ENCODE peak calls at places on chromosomes 7 and 10, in four cellular contexts. One of them, this sample, is unnamed.

GRCh38 chr10:79274279-79275104 is 72.8 kb upstream of the PPIF start:
- DNase-seq in IMR-90: no peak
- DNase-seq in endodermal cell: no peak
- DNase-seq in BJ: peak; percentile 42
- DNase-seq in this sample: no peak

GRCh38 chr10:110824660-110825059 is 47.1 kb upstream of the PDCD4 start:
- DNase-seq in BJ: no peak
- DNase-seq in IMR-90: no peak
- DNase-seq in endodermal cell: no peak
- DNase-seq in this sample: no peak

GRCh38 chr7:112721395-112721794 is 68.8 kb downstream of the TMEM168 start:
- DNase-seq in BJ: no peak
- DNase-seq in endodermal cell: no peak
- DNase-seq in IMR-90: no peak
- DNase-seq in this sample: no peak

GRCh38 chr7:39741942-39742623 is 118.7 kb downstream of the RALA start:
- DNase-seq in endodermal cell: peak; percentile 97
- DNase-seq in IMR-90: peak; percentile 41
- DNase-seq in BJ: no peak
- DNase-seq in this sample: peak; percentile 83

GRCh38 chr10:59580257-59580863 is 129.3 kb downstream of the SLC16A9 start:
- DNase-seq in IMR-90: peak; percentile 58
- DNase-seq in endodermal cell: no peak
- DNase-seq in BJ: no peak
- DNase-seq in this sample: peak; percentile 50

GRCh38 chr10:133422821-133423771 is 1.3 kb downstream of the SPRN start:
- DNase-seq in IMR-90: no peak
- DNase-seq in endodermal cell: peak; percentile 66
- DNase-seq in BJ: no peak
- DNase-seq in this sample: no peak

GRCh38 chr10:97714401-97715258 is 1.1 kb downstream of the MARVELD1 start:
- DNase-seq in BJ: no peak
- DNase-seq in IMR-90: peak; percentile 71
- DNase-seq in endodermal cell: peak; percentile 90
- DNase-seq in this sample: peak; percentile 75

GRCh38 chr10:30435068-30435422 is 1.1 kb downstream of the MAP3K8 start:
- DNase-seq in IMR-90: peak; percentile 52
- DNase-seq in endodermal cell: peak; percentile 62
- DNase-seq in BJ: no peak
- DNase-seq in this sample: no peak

GRCh38 chr10:49758249-49758930 is 3.7 kb downstream of the OGDHL start:
- DNase-seq in IMR-90: no peak
- DNase-seq in endodermal cell: peak; percentile 38
- DNase-seq in BJ: no peak
- DNase-seq in this sample: no peak

GRCh38 chr10:30819306-30820190 is 190.0 kb upstream of the LYZL2 start:
- DNase-seq in endodermal cell: no peak
- DNase-seq in BJ: peak; percentile 50
- DNase-seq in IMR-90: peak; percentile 88
- DNase-seq in this sample: no peak

GRCh38 chr10:3043512-3044368 is 23.6 kb upstream of the PFKP start:
- DNase-seq in endodermal cell: peak; percentile 89
- DNase-seq in IMR-90: peak; percentile 80
- DNase-seq in BJ: no peak
- DNase-seq in this sample: peak; percentile 63
- TF ChIP-seq CTCF in endodermal cell: peak; percentile 94
- TF ChIP-seq CTCF in IMR-90: peak; percentile 96
- TF ChIP-seq CTCF in BJ: peak; percentile 86
- TF ChIP-seq CTCF in this sample: peak; percentile 79

GRCh38 chr7:73473636-73474035 is 40.1 kb downstream of the FZD9 start:
- DNase-seq in endodermal cell: no peak
- DNase-seq in IMR-90: no peak
- DNase-seq in BJ: no peak
- DNase-seq in this sample: no peak
- H3K4me3 ChIP-seq in endodermal cell: no peak overlapping the region
- H3K4me3 ChIP-seq in IMR-90: no peak overlapping the region
- H3K4me3 ChIP-seq in BJ: no peak overlapping the region
- H3K4me3 ChIP-seq in this sample: no peak overlapping the region

GRCh38 chr10:100826661-100826982 is 81.2 kb downstream of the PAX2 start:
- DNase-seq in BJ: no peak
- DNase-seq in IMR-90: no peak
- DNase-seq in endodermal cell: no peak
- DNase-seq in this sample: no peak
- H3K27me3 ChIP-seq in BJ: peaks cover 58% of the 10 kb centered on the region
- H3K27me3 ChIP-seq in IMR-90: peaks cover 90% of the 10 kb centered on the region
- H3K27me3 ChIP-seq in endodermal cell: peaks cover 100% of the 10 kb centered on the region
- H3K27me3 ChIP-seq in this sample: peaks cover 65% of the 10 kb centered on the region

GRCh38 chr7:32072397-32072796 is 2.2 kb upstream of the PDE1C start:
- DNase-seq in IMR-90: no peak
- DNase-seq in BJ: no peak
- DNase-seq in endodermal cell: no peak
- DNase-seq in this sample: no peak
- TF ChIP-seq CTCF in IMR-90: peak; percentile 21
- TF ChIP-seq CTCF in BJ: peak; percentile 36
- TF ChIP-seq CTCF in endodermal cell: peak; percentile 41
- TF ChIP-seq CTCF in this sample: no peak

DNA sequence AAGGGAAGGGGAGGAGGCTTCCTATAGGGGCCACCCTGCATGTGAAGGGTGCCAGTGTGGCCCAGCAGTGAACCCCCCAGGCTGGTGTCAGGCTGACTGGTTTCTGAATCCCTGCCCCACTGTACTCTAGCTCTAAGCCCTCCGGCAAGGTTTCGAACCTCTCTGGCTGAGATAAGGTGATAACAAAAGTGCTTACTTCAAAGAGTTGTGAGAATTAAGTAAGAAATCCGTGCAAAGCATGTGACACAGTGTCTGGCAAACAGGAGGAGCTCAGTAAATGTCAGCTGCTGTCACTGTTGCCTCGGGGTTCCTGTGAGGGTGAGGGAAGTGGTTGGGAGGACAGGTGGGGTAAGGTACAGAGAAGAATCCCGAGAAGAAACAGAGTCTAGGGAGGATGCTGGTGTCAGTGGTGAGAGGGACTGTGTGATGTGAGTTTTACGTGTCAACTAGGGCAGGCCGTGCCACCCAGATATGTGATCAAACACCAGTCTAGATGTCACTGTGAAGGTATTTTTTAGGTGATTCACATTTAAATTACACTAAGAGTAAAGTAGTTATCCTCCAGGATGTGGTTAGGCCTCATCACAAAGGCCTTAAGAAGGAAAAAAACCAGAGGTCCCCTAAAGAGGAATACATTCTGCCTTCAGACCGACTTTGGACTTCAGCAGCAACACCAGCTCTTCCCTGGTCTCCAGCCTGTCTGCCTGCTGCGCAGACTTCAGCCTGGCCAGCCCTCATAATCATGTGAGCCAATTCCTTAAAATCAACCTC is 64.4 kb downstream of the BPGM start:
- DNase-seq in IMR-90: peak; percentile 43
- DNase-seq in endodermal cell: no peak
- DNase-seq in BJ: no peak
- DNase-seq in this sample: peak; percentile 33
- H3K4me3 ChIP-seq in IMR-90: no peak overlapping the region
- H3K4me3 ChIP-seq in endodermal cell: no peak overlapping the region
- H3K4me3 ChIP-seq in BJ: no peak overlapping the region
- H3K4me3 ChIP-seq in this sample: no peak overlapping the region

DNA sequence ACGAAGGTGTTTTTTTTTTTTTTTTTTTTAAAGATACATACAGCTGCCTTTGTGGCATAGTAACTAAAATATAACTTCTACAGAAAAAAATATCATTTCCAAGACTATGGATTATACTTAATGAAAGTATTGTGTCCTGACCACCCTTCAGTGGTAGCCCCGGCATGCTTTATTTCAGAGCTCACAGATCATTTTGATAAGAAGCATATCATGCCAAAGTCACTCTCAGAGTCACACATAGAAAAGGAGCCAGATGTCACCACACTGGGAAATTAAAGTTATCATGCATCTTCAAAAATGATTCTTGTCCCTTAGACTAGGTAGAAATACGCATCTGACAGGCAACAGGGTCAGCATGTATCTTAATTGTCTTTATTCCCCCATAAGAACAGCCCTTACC is 3.0 kb downstream of the ADARB2 start:
- DNase-seq in BJ: no peak
- DNase-seq in IMR-90: no peak
- DNase-seq in endodermal cell: no peak
- DNase-seq in this sample: no peak
- H3K27me3 ChIP-seq in BJ: no peaks in the 10 kb centered on the region
- H3K27me3 ChIP-seq in IMR-90: no peaks in the 10 kb centered on the region
- H3K27me3 ChIP-seq in endodermal cell: peaks cover 48% of the 10 kb centered on the region
- H3K27me3 ChIP-seq in this sample: peaks cover 23% of the 10 kb centered on the region

GRCh38 chr10:90289037-90289436 is 568.8 kb downstream of the HTR7 start:
- DNase-seq in IMR-90: peak; percentile 46
- DNase-seq in BJ: no peak
- DNase-seq in endodermal cell: no peak
- DNase-seq in this sample: peak; percentile 61

GRCh38 chr10:90286941-90287340 is 570.9 kb downstream of the HTR7 start:
- DNase-seq in BJ: no peak
- DNase-seq in endodermal cell: no peak
- DNase-seq in IMR-90: no peak
- DNase-seq in this sample: no peak

GRCh38 chr10:90293629-90294028 is 564.2 kb downstream of the HTR7 start:
- DNase-seq in BJ: no peak
- DNase-seq in endodermal cell: no peak
- DNase-seq in IMR-90: no peak
- DNase-seq in this sample: no peak

GRCh38 chr10:90286406-90286805 is 571.4 kb downstream of the HTR7 start:
- DNase-seq in IMR-90: no peak
- DNase-seq in endodermal cell: no peak
- DNase-seq in BJ: no peak
- DNase-seq in this sample: no peak

GRCh38 chr10:90288403-90288933 is 569.4 kb downstream of the HTR7 start:
- DNase-seq in endodermal cell: peak; percentile 46
- DNase-seq in BJ: no peak
- DNase-seq in IMR-90: peak; percentile 61
- DNase-seq in this sample: peak; percentile 42
- TF ChIP-seq CTCF in endodermal cell: peak; percentile 64
- TF ChIP-seq CTCF in BJ: peak; percentile 53
- TF ChIP-seq CTCF in IMR-90: peak; percentile 69
- TF ChIP-seq CTCF in this sample: peak; percentile 20

GRCh38 chr7:15647309-15647708 is 39.2 kb downstream of the MEOX2 start:
- DNase-seq in BJ: no peak
- DNase-seq in IMR-90: no peak
- DNase-seq in endodermal cell: no peak
- DNase-seq in this sample: no peak

GRCh38 chr7:15648461-15648961 is 38.0 kb downstream of the MEOX2 start:
- DNase-seq in BJ: no peak
- DNase-seq in endodermal cell: no peak
- DNase-seq in IMR-90: no peak
- DNase-seq in this sample: no peak

GRCh38 chr7:15651693-15652092 is 34.8 kb downstream of the MEOX2 start:
- DNase-seq in IMR-90: no peak
- DNase-seq in endodermal cell: no peak
- DNase-seq in BJ: no peak
- DNase-seq in this sample: no peak

GRCh38 chr7:15652776-15653290 is 33.6 kb downstream of the MEOX2 start:
- DNase-seq in IMR-90: no peak
- DNase-seq in BJ: no peak
- DNase-seq in endodermal cell: no peak
- DNase-seq in this sample: peak; percentile 60
- H3K4me3 ChIP-seq in IMR-90: no peak overlapping the region
- H3K4me3 ChIP-seq in BJ: no peak overlapping the region
- H3K4me3 ChIP-seq in endodermal cell: no peak overlapping the region
- H3K4me3 ChIP-seq in this sample: no peak overlapping the region

GRCh38 chr7:151273646-151274375 is 25.3 kb upstream of the SMARCD3 start:
- DNase-seq in endodermal cell: no peak
- DNase-seq in BJ: no peak
- DNase-seq in IMR-90: no peak
- DNase-seq in this sample: no peak

GRCh38 chr7:151272877-151273276 is 24.4 kb upstream of the SMARCD3 start:
- DNase-seq in IMR-90: no peak
- DNase-seq in BJ: no peak
- DNase-seq in endodermal cell: peak; percentile 42
- DNase-seq in this sample: no peak

GRCh38 chr7:151275813-151276577 is 27.5 kb upstream of the SMARCD3 start:
- DNase-seq in endodermal cell: peak; percentile 83
- DNase-seq in BJ: no peak
- DNase-seq in IMR-90: no peak
- DNase-seq in this sample: no peak

GRCh38 chr7:151274936-151275812 is 26.7 kb upstream of the SMARCD3 start:
- DNase-seq in IMR-90: no peak
- DNase-seq in BJ: no peak
- DNase-seq in endodermal cell: peak; percentile 56
- DNase-seq in this sample: peak; percentile 10

DNA sequence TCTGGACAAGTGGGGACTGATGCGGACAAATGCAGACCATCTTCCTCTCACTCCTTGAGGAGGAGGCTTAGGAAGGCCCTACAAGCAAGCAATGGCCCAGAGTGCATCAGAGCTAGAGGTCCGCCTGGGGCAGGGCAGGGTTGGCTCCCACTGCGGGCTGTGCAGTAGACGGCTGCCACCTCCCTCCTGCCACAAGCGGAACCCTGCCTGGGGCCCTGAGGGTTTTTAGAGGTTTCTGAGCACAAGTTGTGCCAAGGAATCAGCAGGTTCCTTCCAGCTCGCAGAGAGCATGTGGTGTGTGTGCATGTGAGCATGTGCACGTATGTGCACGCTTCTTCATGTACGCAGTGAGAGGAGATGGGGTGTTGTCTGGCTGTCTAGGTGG is 25.9 kb upstream of the SMARCD3 start:
- DNase-seq in BJ: no peak
- DNase-seq in IMR-90: no peak
- DNase-seq in endodermal cell: no peak
- DNase-seq in this sample: no peak
- H3K27me3 ChIP-seq in BJ: peaks cover 1% of the 10 kb centered on the region
- H3K27me3 ChIP-seq in IMR-90: peaks cover 8% of the 10 kb centered on the region
- H3K27me3 ChIP-seq in endodermal cell: no peaks in the 10 kb centered on the region
- H3K27me3 ChIP-seq in this sample: no peaks in the 10 kb centered on the region

GRCh38 chr7:129611246-129612111 is at the start of gene NRF1:
- DNase-seq in BJ: peak; percentile 41
- DNase-seq in IMR-90: peak; percentile 89
- DNase-seq in endodermal cell: peak; percentile 94
- DNase-seq in this sample: peak; percentile 75
- TF ChIP-seq CTCF in BJ: no peak
- TF ChIP-seq CTCF in IMR-90: peak; percentile 25
- TF ChIP-seq CTCF in endodermal cell: peak; percentile 26
- TF ChIP-seq CTCF in this sample: no peak